ENCODE peak calls at places on chromosomes 4 and X, in eight cellular contexts. E is right cardiac atrium; C is EH; D is stimulated activated CD8-positive, alpha-beta memory T cell treated with anti-CD3 and anti-CD28 coated beads, Interleukin-2, amount 100 ng/mL, for 1 hour; P is skeletal muscle cell; O is activated gamma-delta T cell treated with anti-CD3 and anti-CD28 coated beads, Interleukin-2, amount 50 U/mL, for 16 hours; I is retinal pigment epithelial cell; N is endothelial cell. H is an unnamed sample.

GRCh38 chr4:151681085-151681484 is 79.7 kb downstream of the GATB start:
- DNase-seq in E (no peak), C (no peak), D (no peak), P (no peak), O (no peak), I (no peak), N (no peak), H (no peak)

GRCh38 chr4:76270776-76271175 is 19.3 kb downstream of the FAM47E start:
- DNase-seq in E (no peak), C (no peak), D (no peak), P (no peak), O (no peak), I (no peak), N (no peak), H (no peak)

GRCh38 chrX:16547644-16548043 is 102.3 kb upstream of the S100G start:
- DNase-seq in E (no peak), C (no peak), D (no peak), P (no peak), O (no peak), I (no peak), N (no peak), H (no peak)

GRCh38 chrX:10847333-10847732 is 226.9 kb upstream of the MID1 start:
- DNase-seq in E (no peak), C (peak; percentile 56), D (no peak), P (no peak), O (no peak), I (no peak), N (no peak), H (no peak)

GRCh38 chr4:89545315-89545714 is 237.7 kb upstream of the GPRIN3 start:
- DNase-seq in E (no peak), C (no peak), D (no peak), P (no peak), O (no peak), I (no peak), N (no peak), H (no peak)

GRCh38 chr4:70943115-70943514 is 40.9 kb downstream of the MOB1B start:
- DNase-seq in E (no peak), C (no peak), D (no peak), P (no peak), O (no peak), I (no peak), N (no peak), H (no peak)

GRCh38 chr4:103375278-103375677 is 177.1 kb upstream of the CENPE start:
- DNase-seq in E (no peak), C (peak; percentile 14), D (no peak), P (peak; percentile 54), O (no peak), I (peak; percentile 27), N (no peak), H (peak; percentile 89)

GRCh38 chr4:3299538-3300197 is 6.8 kb downstream of the RGS12 start:
- DNase-seq in E (no peak), C (no peak), D (no peak), P (no peak), O (no peak), I (no peak), N (no peak), H (no peak)

GRCh38 chr4:177369372-177369771 is 59.7 kb downstream of the NEIL3 start:
- DNase-seq in E (no peak), C (peak; percentile 80), D (no peak), P (peak; percentile 7), O (no peak), I (no peak), N (no peak), H (peak; percentile 84)

H was measured in ELR.